ENCODE peak calls at places on chromosomes 12 and 14, in four cellular contexts. One of them, this sample, is unnamed.

GRCh38 chr12:45725631-45726593 is 3.6 kb upstream of the ARID2 start:
- DNase-seq in K562: peak
- DNase-seq in HepG2: peak
- DNase-seq in H1: no peak
- DNase-seq in this sample: no peak

GRCh38 chr12:53938276-53939140 is at the start of gene HOXC13:
- DNase-seq in H1: peak
- DNase-seq in K562: peak
- DNase-seq in HepG2: peak
- DNase-seq in this sample: peak

GRCh38 chr14:61322799-61323290 is 1.5 kb downstream of the PRKCH start:
- DNase-seq in HepG2: no peak
- DNase-seq in K562: no peak
- DNase-seq in H1: no peak
- DNase-seq in this sample: no peak

GRCh38 chr12:3537916-3538690 is 47.1 kb downstream of the PRMT8 start:
- DNase-seq in HepG2: no peak
- DNase-seq in H1: no peak
- DNase-seq in K562: no peak
- DNase-seq in this sample: no peak

GRCh38 chr14:95896628-95897027 is 20.0 kb downstream of the TUNAR start:
- DNase-seq in HepG2: no peak
- DNase-seq in K562: no peak
- DNase-seq in H1: no peak
- DNase-seq in this sample: peak

GRCh38 chr14:101819251-101819990 is 57.9 kb downstream of the PPP2R5C start:
- DNase-seq in HepG2: no peak
- DNase-seq in K562: no peak
- DNase-seq in H1: no peak
- DNase-seq in this sample: no peak

GRCh38 chr12:26633591-26634210 is 199.3 kb downstream of the ITPR2 start:
- DNase-seq in HepG2: peak
- DNase-seq in H1: no peak
- DNase-seq in K562: no peak
- DNase-seq in this sample: no peak

GRCh38 chr14:94050231-94050880 is 24.2 kb downstream of the OTUB2 start:
- DNase-seq in HepG2: no peak
- DNase-seq in H1: no peak
- DNase-seq in K562: no peak
- DNase-seq in this sample: no peak

GRCh38 chr12:104590002-104590401 is 133.3 kb downstream of the CHST11 start:
- DNase-seq in HepG2: no peak
- DNase-seq in K562: no peak
- DNase-seq in H1: no peak
- DNase-seq in this sample: no peak

GRCh38 chr14:24136684-24137528 is 912 bp downstream of the PSME1 start:
- DNase-seq in K562: no peak
- DNase-seq in HepG2: no peak
- DNase-seq in H1: no peak
- DNase-seq in this sample: no peak

GRCh38 chr12:104360988-104361707 is 57.6 kb downstream of the EID3 start:
- DNase-seq in HepG2: no peak
- DNase-seq in H1: no peak
- DNase-seq in K562: peak
- DNase-seq in this sample: no peak

GRCh38 chr14:22572562-22573058 is 16.4 kb downstream of the DAD1 start:
- DNase-seq in H1: no peak
- DNase-seq in HepG2: peak
- DNase-seq in K562: no peak
- DNase-seq in this sample: no peak

GRCh38 chr14:72801381-72801812 is 92.5 kb downstream of the DPF3 start:
- DNase-seq in HepG2: no peak
- DNase-seq in H1: no peak
- DNase-seq in K562: no peak
- DNase-seq in this sample: no peak

GRCh38 chr12:31828057-31828456 is 99.2 kb upstream of the AMN1 start:
- DNase-seq in H1: no peak
- DNase-seq in HepG2: no peak
- DNase-seq in K562: no peak
- DNase-seq in this sample: no peak

GRCh38 chr12:31833541-31833840 is 104.7 kb upstream of the AMN1 start:
- DNase-seq in K562: no peak
- DNase-seq in H1: no peak
- DNase-seq in HepG2: no peak
- DNase-seq in this sample: no peak

GRCh38 chr12:31835276-31835882 is 106.6 kb upstream of the AMN1 start:
- DNase-seq in K562: no peak
- DNase-seq in HepG2: peak
- DNase-seq in H1: no peak
- DNase-seq in this sample: no peak

GRCh38 chr12:31834158-31834557 is 105.3 kb upstream of the AMN1 start:
- DNase-seq in H1: no peak
- DNase-seq in HepG2: no peak
- DNase-seq in K562: no peak
- DNase-seq in this sample: no peak

GRCh38 chr12:31832740-31833540 is 104.1 kb upstream of the AMN1 start:
- DNase-seq in HepG2: no peak
- DNase-seq in H1: no peak
- DNase-seq in K562: no peak
- DNase-seq in this sample: no peak
- TF ChIP-seq JUN in HepG2: no peak
- TF ChIP-seq JUN in H1: no peak
- TF ChIP-seq JUN in K562: no peak
- TF ChIP-seq JUN in this sample: no peak

GRCh38 chr14:98926802-98927201 is 345.2 kb downstream of the BCL11B start:
- DNase-seq in HepG2: no peak
- DNase-seq in H1: no peak
- DNase-seq in K562: no peak
- DNase-seq in this sample: no peak
- TF ChIP-seq SP1 in HepG2: no peak
- TF ChIP-seq SP1 in H1: no peak
- TF ChIP-seq SP1 in K562: no peak
- TF ChIP-seq SP1 in this sample: no peak

DNA sequence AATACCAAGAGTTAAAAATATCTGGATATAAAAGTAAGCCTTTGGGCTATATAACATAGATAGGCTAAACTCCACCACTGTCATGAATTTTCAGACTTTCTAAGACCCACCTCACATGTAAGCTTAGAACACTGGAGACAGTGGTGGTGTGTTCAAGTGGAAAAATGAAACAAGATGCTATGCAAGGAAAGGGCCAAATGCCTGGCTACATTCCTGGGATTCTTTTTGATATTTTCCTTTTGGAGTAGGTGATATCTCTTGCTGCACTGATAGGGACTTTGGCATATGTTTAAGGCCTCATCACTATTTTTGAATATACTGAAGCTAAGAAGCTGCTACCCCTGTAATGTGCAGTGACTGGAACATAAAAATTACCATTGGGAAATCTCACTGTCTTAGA is 341.3 kb downstream of the SLC16A7 start:
- DNase-seq in H1: no peak
- DNase-seq in HepG2: no peak
- DNase-seq in K562: no peak
- DNase-seq in this sample: no peak
- TF ChIP-seq JUN in H1: no peak
- TF ChIP-seq JUN in HepG2: no peak
- TF ChIP-seq JUN in K562: no peak
- TF ChIP-seq JUN in this sample: no peak

GRCh38 chr12:49580572-49581535 is 12.9 kb upstream of the MCRS1 start:
- DNase-seq in K562: peak
- DNase-seq in HepG2: peak
- DNase-seq in H1: peak
- DNase-seq in this sample: peak

GRCh38 chr12:49582201-49582600 is 14.3 kb upstream of the MCRS1 start:
- DNase-seq in K562: no peak
- DNase-seq in HepG2: no peak
- DNase-seq in H1: no peak
- DNase-seq in this sample: no peak

GRCh38 chr12:49582840-49583239 is 14.9 kb upstream of the MCRS1 start:
- DNase-seq in HepG2: no peak
- DNase-seq in K562: no peak
- DNase-seq in H1: no peak
- DNase-seq in this sample: no peak

GRCh38 chr12:49577589-49578315 is 9.8 kb upstream of the MCRS1 start:
- DNase-seq in H1: no peak
- DNase-seq in K562: no peak
- DNase-seq in HepG2: no peak
- DNase-seq in this sample: no peak

DNA sequence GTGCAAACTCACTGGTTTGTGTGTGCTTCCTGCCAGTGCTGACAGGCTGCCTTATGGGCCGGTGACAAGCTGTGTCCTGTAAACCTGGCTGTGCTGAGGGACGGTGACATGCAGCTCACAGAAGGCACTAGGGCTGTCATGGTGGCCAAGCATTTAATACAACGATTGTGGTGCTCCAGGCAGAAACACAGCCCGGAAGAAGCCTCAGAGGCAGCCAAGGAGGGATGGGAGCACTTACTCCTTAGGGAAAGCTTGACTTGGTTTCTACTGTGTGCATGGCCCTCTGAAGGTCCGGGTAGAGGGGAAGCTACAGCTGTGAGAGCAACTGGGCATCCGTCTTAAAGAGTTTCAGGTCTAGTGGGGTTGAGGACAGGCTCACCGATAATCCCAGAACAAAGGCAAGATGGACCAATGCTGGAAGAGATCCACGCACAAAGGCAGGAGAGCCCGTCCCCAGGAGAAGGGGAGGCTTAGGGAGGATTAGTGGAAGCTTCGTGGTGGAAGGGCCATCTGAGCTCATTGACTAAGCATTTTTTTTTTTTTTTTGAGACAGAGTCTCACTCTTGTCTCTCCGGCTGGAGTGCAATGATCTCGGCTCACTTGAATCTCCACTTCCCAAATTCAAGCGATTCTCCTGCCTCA is 10.7 kb upstream of the MCRS1 start:
- DNase-seq in K562: no peak
- DNase-seq in H1: no peak
- DNase-seq in HepG2: no peak
- DNase-seq in this sample: no peak
- TF ChIP-seq SP1 in K562: no peak
- TF ChIP-seq SP1 in H1: no peak
- TF ChIP-seq SP1 in HepG2: no peak
- TF ChIP-seq SP1 in this sample: no peak

DNA sequence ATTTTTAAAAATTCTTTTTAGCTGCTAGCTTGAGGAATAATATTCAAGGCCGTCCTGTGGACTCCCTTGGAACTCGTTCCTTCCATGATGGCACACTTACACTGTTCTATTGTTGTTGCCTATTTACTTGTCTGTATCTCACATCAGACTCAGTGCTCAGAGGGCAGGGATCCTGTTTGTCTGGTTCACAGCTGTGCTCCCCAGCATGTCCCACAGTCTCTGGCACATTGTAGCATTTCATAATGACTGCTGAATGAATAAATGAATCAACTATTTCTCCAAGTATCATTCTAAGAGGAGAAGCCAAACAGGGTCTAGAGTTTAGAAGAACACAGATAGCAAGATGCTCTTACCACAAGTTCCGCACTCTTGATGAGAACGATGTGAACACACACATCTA is 48.0 kb downstream of the NTN4 start:
- DNase-seq in K562: no peak
- DNase-seq in H1: no peak
- DNase-seq in HepG2: no peak
- DNase-seq in this sample: no peak
- TF ChIP-seq JUN in K562: no peak
- TF ChIP-seq JUN in H1: no peak
- TF ChIP-seq JUN in HepG2: no peak
- TF ChIP-seq JUN in this sample: no peak